ENCODE peak calls at places on chromosomes 5 and 9, in six cellular contexts. W is IMR-90; Z is ascending aorta; G is kidney; P is CD8-positive, alpha-beta T cell; Q is gastrocnemius medialis. F is an unnamed sample.
A peak's percentile ranks its signal among the peaks of the same experiment; 100 is the strongest.

GRCh38 chr5:42993516-42994284 is 46.4 kb downstream of the ANXA2R start:
- DNase-seq in W (peak; percentile 89), Z (peak; percentile 70), G (no peak), P (peak; percentile 74), Q (no peak), F (no peak)

GRCh38 chr5:104053057-104053666 is 490.6 kb upstream of the NUDT12 start:
- DNase-seq in W (no peak), Z (no peak), G (no peak), P (no peak), Q (no peak), F (no peak)

GRCh38 chr5:14807471-14807870 is 64.1 kb downstream of the ANKH start:
- DNase-seq in W (no peak), Z (no peak), G (no peak), P (no peak), Q (no peak), F (no peak)

GRCh38 chr9:13023498-13023897 is 248.7 kb downstream of the LURAP1L start:
- DNase-seq in W (peak; percentile 2), Z (no peak), G (no peak), P (no peak), Q (no peak), F (no peak)

GRCh38 chr5:141507387-141508091 is 18.7 kb downstream of the PCDHGC5 start:
- DNase-seq in W (peak; percentile 94), Z (no peak), G (peak; percentile 90), P (no peak), Q (peak; percentile 53), F (no peak)

GRCh38 chr5:61332891-61333350 is 863 bp downstream of the ZSWIM6 start:
- DNase-seq in W (peak; percentile 66), Z (peak; percentile 76), G (peak; percentile 91), P (peak; percentile 30), Q (peak; percentile 26), F (peak; percentile 84)

GRCh38 chr5:112063191-112063590 is 306.2 kb upstream of the NREP start:
- DNase-seq in W (no peak), Z (no peak), G (no peak), P (no peak), Q (no peak), F (no peak)

GRCh38 chr5:1030801-1031271 is 22.2 kb downstream of the NKD2 start:
- DNase-seq in W (no peak), Z (no peak), G (peak; percentile 76), P (no peak), Q (no peak), F (no peak)

GRCh38 chr9:137375321-137376058 is 47.5 kb downstream of the EXD3 start:
- DNase-seq in W (no peak), Z (no peak), G (peak; percentile 1), P (no peak), Q (no peak), F (no peak)

GRCh38 chr9:133225171-133226011 is 16.3 kb upstream of the OBP2B start:
- DNase-seq in W (no peak), Z (peak; percentile 46), G (peak; percentile 64), P (no peak), Q (no peak), F (no peak)

GRCh38 chr5:80780024-80780423 is 125.2 kb upstream of the DHFR start:
- DNase-seq in W (no peak), Z (no peak), G (no peak), P (no peak), Q (no peak), F (no peak)

GRCh38 chr5:179873176-179873575 is 14.6 kb upstream of the MRNIP start:
- DNase-seq in W (no peak), Z (no peak), G (peak; percentile 56), P (no peak), Q (no peak), F (no peak)

GRCh38 chr5:7886849-7887460 is 18.0 kb downstream of the MTRR start:
- DNase-seq in W (peak; percentile 72), Z (no peak), G (no peak), P (no peak), Q (no peak), F (no peak)

GRCh38 chr5:2747372-2748179 is 3.9 kb downstream of the IRX2 start:
- DNase-seq in W (no peak), Z (no peak), G (no peak), P (no peak), Q (no peak), F (no peak)

GRCh38 chr9:127931092-127931881 is 710 bp upstream of the PIP5KL1 start:
- DNase-seq in W (peak; percentile 74), Z (no peak), G (peak; percentile 78), P (peak; percentile 35), Q (no peak), F (no peak)

GRCh38 chr5:36897616-36898015 is 21.0 kb downstream of the NIPBL start:
- DNase-seq in W (peak; percentile 80), Z (no peak), G (no peak), P (no peak), Q (no peak), F (no peak)

GRCh38 chr5:121031487-121031886 is 567.4 kb downstream of the PRR16 start:
- DNase-seq in W (no peak), Z (no peak), G (no peak), P (no peak), Q (no peak), F (no peak)

GRCh38 chr5:175746851-175747250 is 89.0 kb downstream of the HRH2 start:
- DNase-seq in W (peak; percentile 15), Z (no peak), G (no peak), P (no peak), Q (no peak), F (no peak)

GRCh38 chr9:83622433-83622813 is 520 bp upstream of the IDNK start:
- DNase-seq in W (no peak), Z (no peak), G (no peak), P (no peak), Q (no peak), F (no peak)

GRCh38 chr5:108432024-108432423 is 50.1 kb upstream of the FBXL17 start:
- DNase-seq in W (peak; percentile 51), Z (no peak), G (no peak), P (no peak), Q (no peak), F (no peak)

GRCh38 chr9:127196826-127197145 is 67.8 kb upstream of the GARNL3 start:
- DNase-seq in W (no peak), Z (no peak), G (peak; percentile 68), P (no peak), Q (no peak), F (no peak)

GRCh38 chr5:39714036-39714698 is 289.4 kb upstream of the DAB2 start:
- DNase-seq in W (peak; percentile 68), Z (no peak), G (no peak), P (peak; percentile 17), Q (no peak), F (no peak)

GRCh38 chr5:61933787-61934626 is 372.0 kb upstream of the KIF2A start:
- DNase-seq in W (peak; percentile 29), Z (no peak), G (no peak), P (no peak), Q (no peak), F (no peak)

GRCh38 chr9:78724896-78725295 is 428.0 kb downstream of the PSAT1 start:
- DNase-seq in W (no peak), Z (no peak), G (no peak), P (no peak), Q (no peak), F (no peak)

DNA sequence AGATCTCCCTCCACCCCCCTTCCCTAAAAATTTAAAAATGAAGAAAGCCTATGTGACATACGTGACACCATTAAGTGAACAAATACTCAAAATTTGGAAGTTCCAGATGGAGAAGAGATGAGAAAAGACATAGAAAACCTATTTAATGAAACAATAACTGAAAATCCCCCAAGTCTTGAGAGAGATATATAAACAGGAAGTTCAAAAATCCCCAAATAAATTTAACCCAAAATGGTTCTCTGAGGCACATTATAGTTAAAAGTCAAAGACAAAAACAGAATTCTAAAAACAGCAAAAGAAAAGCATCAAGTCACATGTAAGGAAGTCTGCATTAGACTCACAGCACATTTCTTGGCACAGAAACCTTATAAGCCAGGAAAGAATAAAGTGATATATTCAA is 428.6 kb downstream of the PSAT1 start:
- DNase-seq in W (no peak), Z (no peak), G (no peak), P (no peak), Q (no peak), F (no peak)
- H3K4me3 ChIP-seq in W (no peak overlapping the region), Z (no peak overlapping the region), G (no peak overlapping the region), P (no peak overlapping the region), Q (no peak overlapping the region), F (no peak overlapping the region)

GRCh38 chr5:66100851-66101250 is 43.2 kb upstream of the SREK1 start:
- DNase-seq in W (no peak), Z (no peak), G (no peak), P (no peak), Q (no peak), F (no peak)
- H3K9me3 ChIP-seq in W (peaks cover 18% of the 10 kb centered on the region), Z (peaks cover 21% of the 10 kb centered on the region), G (peaks cover 6% of the 10 kb centered on the region), P (peaks cover 11% of the 10 kb centered on the region), Q (no peaks in the 10 kb centered on the region), F (peaks cover 16% of the 10 kb centered on the region)

GRCh38 chr5:88780731-88781130 is 102.3 kb downstream of the MEF2C start:
- DNase-seq in W (no peak), Z (no peak), G (no peak), P (no peak), Q (no peak), F (no peak)

GRCh38 chr5:88786217-88786560 is 96.8 kb downstream of the MEF2C start:
- DNase-seq in W (no peak), Z (no peak), G (no peak), P (no peak), Q (no peak), F (no peak)

GRCh38 chr5:88786789-88787188 is 96.2 kb downstream of the MEF2C start:
- DNase-seq in W (no peak), Z (no peak), G (no peak), P (no peak), Q (no peak), F (no peak)

GRCh38 chr5:88787856-88788255 is 95.1 kb downstream of the MEF2C start:
- DNase-seq in W (no peak), Z (peak; percentile 83), G (no peak), P (no peak), Q (no peak), F (no peak)

GRCh38 chr5:88785396-88786216 is 97.4 kb downstream of the MEF2C start:
- DNase-seq in W (peak; percentile 93), Z (peak; percentile 83), G (no peak), P (no peak), Q (peak; percentile 49), F (no peak)
- H3K4me3 ChIP-seq in W (peak overlapping the region; percentile 7), Z (peak overlapping the region; percentile 29), G (no peak overlapping the region), P (no peak overlapping the region), Q (peak overlapping the region; percentile 23), F (peak overlapping the region; percentile 21)

DNA sequence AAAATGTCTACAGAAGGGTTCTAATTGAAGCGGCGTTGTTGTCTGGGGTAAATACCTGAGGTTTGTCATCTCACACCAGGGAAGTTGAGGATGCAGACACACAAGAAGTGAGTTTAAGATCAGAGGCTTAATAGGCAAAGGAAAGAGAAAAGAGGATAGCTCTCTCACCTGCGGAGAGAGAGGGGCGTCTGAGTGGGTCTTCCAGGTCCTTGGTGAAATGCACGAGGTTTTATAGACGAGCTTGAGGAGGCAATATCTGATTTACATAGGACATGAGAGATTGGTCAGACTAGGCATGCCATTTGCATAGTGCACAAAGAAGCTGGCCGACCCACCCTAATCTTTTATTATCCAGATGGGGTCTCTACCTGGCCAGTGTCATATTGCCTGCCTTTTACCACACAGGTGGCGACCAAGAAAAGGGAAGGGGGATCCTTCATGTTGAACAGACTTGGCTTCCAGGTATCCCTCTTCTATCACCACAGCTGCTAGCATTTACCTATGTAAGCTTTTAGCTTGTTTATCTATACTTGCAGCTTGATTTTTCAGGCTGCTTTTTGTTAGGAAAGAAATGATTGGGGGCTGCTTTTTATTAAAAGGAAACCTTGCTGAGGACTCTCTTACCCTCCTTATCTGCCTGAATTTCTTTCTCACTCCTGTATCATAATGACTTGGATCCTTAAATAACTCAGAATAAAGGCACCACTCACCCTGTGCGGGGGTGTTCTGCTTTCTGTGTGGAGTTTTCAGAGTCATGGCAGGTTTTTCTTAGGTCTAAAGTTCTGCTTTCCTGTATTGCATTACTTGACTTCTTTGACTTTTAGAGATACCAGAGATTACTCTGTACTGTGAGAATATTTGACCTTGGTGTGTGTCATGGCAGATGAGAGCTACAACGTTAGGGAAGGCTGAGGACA is 9.4 kb upstream of the GLT6D1 start:
- DNase-seq in W (no peak), Z (no peak), G (no peak), P (no peak), Q (no peak), F (no peak)
- H3K9me3 ChIP-seq in W (peaks cover 25% of the 10 kb centered on the region), Z (peaks cover 28% of the 10 kb centered on the region), G (peaks cover 18% of the 10 kb centered on the region), P (peaks cover 20% of the 10 kb centered on the region), Q (no peaks in the 10 kb centered on the region), F (peaks cover 21% of the 10 kb centered on the region)

F was measured in upper lobe of right lung.